ENCODE peak calls at places on chromosome 11, in five cellular contexts. V, N, E, R and G are unnamed samples.
A peak's percentile ranks its signal among the peaks of the same experiment; 100 is the strongest.

GRCh38 chr11:73330569-73331093 is 22.6 kb downstream of the ARHGEF17 start:
- DNase-seq in N (no peak), V (peak; percentile 29), R (peak; percentile 48), E (no peak), G (peak; percentile 35)

GRCh38 chr11:37182036-37182435 is 584.0 kb upstream of the RAG2 start:
- DNase-seq in R (no peak), N (no peak), E (no peak), V (no peak), G (no peak)

GRCh38 chr11:47220401-47220821 is 5.6 kb downstream of the DDB2 start:
- DNase-seq in N (no peak), R (peak; percentile 25), E (no peak), V (no peak), G (no peak)

GRCh38 chr11:106706355-106706754 is 311.9 kb downstream of the GUCY1A2 start:
- DNase-seq in N (no peak), R (no peak), E (no peak), V (no peak), G (no peak)

GRCh38 chr11:133833899-133834296 is 11.4 kb downstream of the SPATA19 start:
- DNase-seq in R (no peak), N (no peak), V (no peak), E (no peak), G (no peak)

GRCh38 chr11:17570034-17570433 is 23.0 kb downstream of the OTOG start:
- DNase-seq in N (no peak), R (no peak), V (no peak), E (no peak), G (peak; percentile 12)

GRCh38 chr11:117829369-117829725 is 4.8 kb upstream of the FXYD2 start:
- DNase-seq in V (no peak), N (no peak), E (no peak), R (no peak), G (no peak)

GRCh38 chr11:69926376-69927050 is 107.3 kb upstream of the FGF3 start:
- DNase-seq in N (no peak), E (no peak), V (no peak), R (no peak), G (peak; percentile 9)

GRCh38 chr11:68552542-68552941 is 92.0 kb downstream of the PPP6R3 start:
- DNase-seq in N (no peak), R (no peak), E (no peak), V (no peak), G (no peak)

DNA sequence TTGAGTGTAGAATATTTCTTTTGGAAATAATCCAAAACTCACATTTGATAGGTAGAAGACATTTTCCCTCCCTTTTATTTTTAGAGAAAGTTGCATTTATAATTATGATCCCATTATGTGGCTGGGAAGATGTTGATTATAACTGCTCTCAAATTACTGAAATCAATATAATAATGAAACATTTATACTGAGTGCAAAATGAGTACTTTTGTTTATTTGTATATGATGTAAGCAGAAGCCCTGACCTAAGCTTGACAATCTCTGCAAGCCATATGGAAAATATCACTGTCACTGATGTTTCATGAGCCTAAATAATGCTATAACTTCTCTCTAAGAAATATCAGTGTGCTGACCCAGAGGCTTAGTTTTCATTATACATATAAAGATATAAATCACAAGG is 99.1 kb downstream of the BBOX1 start:
- DNase-seq in R (no peak), N (no peak), V (no peak), E (no peak), G (no peak)
- TF ChIP-seq ATF3 in R (no peak), N (no peak), V (no peak), E (no peak), G (no peak)

GRCh38 chr11:78573271-78574035 is 1.2 kb downstream of the NARS2 start:
- DNase-seq in V (peak; percentile 16), E (no peak), R (no peak), N (no peak), G (no peak)
- TF ChIP-seq MAX in V (no peak), E (no peak), R (no peak), N (no peak), G (no peak)

GRCh38 chr11:66651011-66651410 is 12.5 kb downstream of the RBM4 start:
- DNase-seq in R (no peak), N (no peak), V (no peak), E (no peak), G (no peak)
- TF ChIP-seq CREB1 in R (no peak), N (no peak), V (no peak), E (no peak), G (no peak)

GRCh38 chr11:32331098-32331497 is 104.2 kb downstream of the WT1 start:
- DNase-seq in V (no peak), R (no peak), N (no peak), E (no peak), G (no peak)
- TF ChIP-seq ATF3 in V (no peak), R (no peak), N (no peak), E (no peak), G (no peak)